ENCODE peak calls at places on chromosomes 3 and 15, in four cellular contexts. U is endothelial cell, S is heart right ventricle, M is ACHN. T is an unnamed sample.

GRCh38 chr15:70741107-70741511 is 22.2 kb downstream of the UACA start:
- DNase-seq in U (no peak), S (peak), M (no peak), T (no peak)

GRCh38 chr15:76199106-76200082 is 111.9 kb downstream of the ETFA start:
- DNase-seq in U (no peak), S (peak), M (peak), T (no peak)

GRCh38 chr3:194775731-194776130 is 90.0 kb downstream of the FAM43A start:
- DNase-seq in U (no peak), S (no peak), M (no peak), T (no peak)

GRCh38 chr3:66314455-66314854 is 93.7 kb downstream of the SLC25A26 start:
- DNase-seq in U (no peak), S (no peak), M (no peak), T (no peak)

GRCh38 chr3:123419850-123420292 is 29.0 kb downstream of the ADCY5 start:
- DNase-seq in U (no peak), S (peak), M (no peak), T (no peak)

GRCh38 chr15:82828064-82828463 is 18.6 kb downstream of the WHAMM start:
- DNase-seq in U (no peak), S (no peak), M (peak), T (no peak)

GRCh38 chr3:73084170-73084569 is 22.7 kb downstream of the EBLN2 start:
- DNase-seq in U (no peak), S (no peak), M (no peak), T (no peak)

GRCh38 chr15:79475312-79475711 is 43.2 kb downstream of the MINAR1 start:
- DNase-seq in U (no peak), S (no peak), M (no peak), T (no peak)

GRCh38 chr3:150521458-150521857 is 24.8 kb downstream of the SERP1 start:
- DNase-seq in U (no peak), S (no peak), M (no peak), T (no peak)

GRCh38 chr3:32249184-32249782 is 10.8 kb downstream of the CMTM8 start:
- DNase-seq in U (no peak), S (no peak), M (peak), T (no peak)

GRCh38 chr15:100183921-100184480 is 157.8 kb downstream of the ADAMTS17 start:
- DNase-seq in U (no peak), S (no peak), M (no peak), T (no peak)

GRCh38 chr3:104546301-104546700 is 820.4 kb upstream of the ALCAM start:
- DNase-seq in U (no peak), S (no peak), M (no peak), T (no peak)

GRCh38 chr3:27462228-27462627 is 22.0 kb downstream of the SLC4A7 start:
- DNase-seq in U (no peak), S (no peak), M (no peak), T (no peak)

GRCh38 chr3:113695426-113695817 is 1.0 kb downstream of the USF3 start:
- DNase-seq in U (no peak), S (no peak), M (no peak), T (no peak)

GRCh38 chr3:10285742-10286524 is 6.8 kb downstream of the GHRL start:
- DNase-seq in U (no peak), S (no peak), M (no peak), T (no peak)

GRCh38 chr3:153087595-153088566 is 74.1 kb upstream of the RAP2B start:
- DNase-seq in U (no peak), S (peak), M (no peak), T (no peak)

GRCh38 chr15:25055356-25056068 is 100.7 kb downstream of the SNRPN start:
- DNase-seq in U (no peak), S (peak), M (no peak), T (no peak)

GRCh38 chr3:71425491-71426071 is 157.9 kb downstream of the FOXP1 start:
- DNase-seq in U (no peak), S (no peak), M (no peak), T (no peak)

GRCh38 chr3:132071043-132071442 is 36.2 kb upstream of the CPNE4 start:
- DNase-seq in U (no peak), S (no peak), M (no peak), T (no peak)

GRCh38 chr15:23055316-23055715 is 15.9 kb upstream of the TUBGCP5 start:
- DNase-seq in U (no peak), S (no peak), M (no peak), T (no peak)

GRCh38 chr3:52446631-52447511 is 2.0 kb upstream of the SEMA3G start:
- DNase-seq in U (peak), S (peak), M (peak), T (peak)

GRCh38 chr3:123246846-123247245 is 45.1 kb downstream of the SEC22A start:
- DNase-seq in U (no peak), S (no peak), M (no peak), T (no peak)

GRCh38 chr15:95567686-95568085 is 762.8 kb upstream of the NR2F2 start:
- DNase-seq in U (no peak), S (no peak), M (no peak), T (no peak)

GRCh38 chr15:99564221-99565030 is 1.4 kb upstream of the MEF2A start:
- DNase-seq in U (peak), S (peak), M (no peak), T (no peak)

GRCh38 chr3:54604495-54604894 is 323.4 kb downstream of the LRTM1 start:
- DNase-seq in U (no peak), S (no peak), M (no peak), T (no peak)

GRCh38 chr3:32414527-32415202 is 23.0 kb downstream of the CMTM7 start:
- DNase-seq in U (no peak), S (peak), M (no peak), T (no peak)

GRCh38 chr15:77028451-77029165 is 33.7 kb downstream of the PSTPIP1 start:
- DNase-seq in U (peak), S (no peak), M (no peak), T (no peak)

T was measured in activated CD4-positive, CD25-positive, alpha-beta regulatory T cell treated with anti-CD3 and anti-CD28 coated beads, Interleukin-2, amount 50 U/mL, for 16 hours.